ENCODE peak calls at places on chromosome 13, in nine cellular contexts. One of them, this sample, is unnamed.

GRCh38 chr13:44346534-44346933 is 27.1 kb upstream of the SERP2 start:
- DNase-seq in SW 1271: no peak
- DNase-seq in NB4: no peak
- DNase-seq in uterus: no peak
- DNase-seq in activated CD4-positive, alpha-beta T cell treated with anti-CD3 and anti-CD28 coated beads, Interleukin-2, amount 50 U/mL, for 48 hours: no peak
- DNase-seq in CD8-positive, alpha-beta memory T cell: no peak
- DNase-seq in stimulated activated CD4-positive, alpha-beta T cell treated with anti-CD3 and anti-CD28 coated beads, TNF-alpha, amount 100 ng/mL, for 48 hours: no peak
- DNase-seq in AG09309: no peak
- DNase-seq in effector memory CD4-positive, alpha-beta T cell: no peak
- DNase-seq in this sample: no peak

GRCh38 chr13:25908390-25908789 is 143.4 kb downstream of the SHISA2 start:
- DNase-seq in effector memory CD4-positive, alpha-beta T cell: no peak
- DNase-seq in stimulated activated CD4-positive, alpha-beta T cell treated with anti-CD3 and anti-CD28 coated beads, TNF-alpha, amount 100 ng/mL, for 48 hours: no peak
- DNase-seq in activated CD4-positive, alpha-beta T cell treated with anti-CD3 and anti-CD28 coated beads, Interleukin-2, amount 50 U/mL, for 48 hours: no peak
- DNase-seq in uterus: no peak
- DNase-seq in SW 1271: no peak
- DNase-seq in NB4: no peak
- DNase-seq in CD8-positive, alpha-beta memory T cell: no peak
- DNase-seq in AG09309: no peak
- DNase-seq in this sample: no peak

GRCh38 chr13:74301200-74302063 is 167.2 kb upstream of the KLF12 start:
- DNase-seq in AG09309: no peak
- DNase-seq in SW 1271: no peak
- DNase-seq in stimulated activated CD4-positive, alpha-beta T cell treated with anti-CD3 and anti-CD28 coated beads, TNF-alpha, amount 100 ng/mL, for 48 hours: no peak
- DNase-seq in NB4: no peak
- DNase-seq in uterus: no peak
- DNase-seq in effector memory CD4-positive, alpha-beta T cell: no peak
- DNase-seq in CD8-positive, alpha-beta memory T cell: no peak
- DNase-seq in activated CD4-positive, alpha-beta T cell treated with anti-CD3 and anti-CD28 coated beads, Interleukin-2, amount 50 U/mL, for 48 hours: no peak
- DNase-seq in this sample: no peak

GRCh38 chr13:31968473-31968872 is 63.1 kb upstream of the FRY start:
- DNase-seq in activated CD4-positive, alpha-beta T cell treated with anti-CD3 and anti-CD28 coated beads, Interleukin-2, amount 50 U/mL, for 48 hours: no peak
- DNase-seq in NB4: peak; percentile 63
- DNase-seq in SW 1271: no peak
- DNase-seq in CD8-positive, alpha-beta memory T cell: no peak
- DNase-seq in uterus: peak; percentile 24
- DNase-seq in effector memory CD4-positive, alpha-beta T cell: no peak
- DNase-seq in AG09309: no peak
- DNase-seq in stimulated activated CD4-positive, alpha-beta T cell treated with anti-CD3 and anti-CD28 coated beads, TNF-alpha, amount 100 ng/mL, for 48 hours: no peak
- DNase-seq in this sample: no peak

GRCh38 chr13:35923347-35923746 is 207.8 kb downstream of the DCLK1 start:
- DNase-seq in AG09309: no peak
- DNase-seq in effector memory CD4-positive, alpha-beta T cell: no peak
- DNase-seq in SW 1271: no peak
- DNase-seq in stimulated activated CD4-positive, alpha-beta T cell treated with anti-CD3 and anti-CD28 coated beads, TNF-alpha, amount 100 ng/mL, for 48 hours: no peak
- DNase-seq in NB4: no peak
- DNase-seq in uterus: no peak
- DNase-seq in activated CD4-positive, alpha-beta T cell treated with anti-CD3 and anti-CD28 coated beads, Interleukin-2, amount 50 U/mL, for 48 hours: no peak
- DNase-seq in CD8-positive, alpha-beta memory T cell: no peak
- DNase-seq in this sample: no peak

GRCh38 chr13:114339779-114340534 is 25.7 kb downstream of the CHAMP1 start:
- DNase-seq in effector memory CD4-positive, alpha-beta T cell: no peak
- DNase-seq in AG09309: no peak
- DNase-seq in stimulated activated CD4-positive, alpha-beta T cell treated with anti-CD3 and anti-CD28 coated beads, TNF-alpha, amount 100 ng/mL, for 48 hours: no peak
- DNase-seq in uterus: no peak
- DNase-seq in activated CD4-positive, alpha-beta T cell treated with anti-CD3 and anti-CD28 coated beads, Interleukin-2, amount 50 U/mL, for 48 hours: peak; percentile 43
- DNase-seq in NB4: peak; percentile 77
- DNase-seq in SW 1271: no peak
- DNase-seq in CD8-positive, alpha-beta memory T cell: peak; percentile 29
- DNase-seq in this sample: no peak

GRCh38 chr13:82717249-82717648 is 1165.0 kb downstream of the SLITRK1 start:
- DNase-seq in NB4: no peak
- DNase-seq in SW 1271: no peak
- DNase-seq in AG09309: peak; percentile 33
- DNase-seq in CD8-positive, alpha-beta memory T cell: no peak
- DNase-seq in activated CD4-positive, alpha-beta T cell treated with anti-CD3 and anti-CD28 coated beads, Interleukin-2, amount 50 U/mL, for 48 hours: no peak
- DNase-seq in uterus: no peak
- DNase-seq in effector memory CD4-positive, alpha-beta T cell: no peak
- DNase-seq in stimulated activated CD4-positive, alpha-beta T cell treated with anti-CD3 and anti-CD28 coated beads, TNF-alpha, amount 100 ng/mL, for 48 hours: no peak
- DNase-seq in this sample: no peak

GRCh38 chr13:18953139-18953930 is 228.3 kb downstream of the TUBA3C start:
- DNase-seq in CD8-positive, alpha-beta memory T cell: no peak
- DNase-seq in SW 1271: no peak
- DNase-seq in AG09309: no peak
- DNase-seq in stimulated activated CD4-positive, alpha-beta T cell treated with anti-CD3 and anti-CD28 coated beads, TNF-alpha, amount 100 ng/mL, for 48 hours: no peak
- DNase-seq in effector memory CD4-positive, alpha-beta T cell: no peak
- DNase-seq in activated CD4-positive, alpha-beta T cell treated with anti-CD3 and anti-CD28 coated beads, Interleukin-2, amount 50 U/mL, for 48 hours: no peak
- DNase-seq in uterus: no peak
- DNase-seq in NB4: no peak
- DNase-seq in this sample: no peak

GRCh38 chr13:90104764-90105163 is 1242.7 kb upstream of the MIR17HG start:
- DNase-seq in CD8-positive, alpha-beta memory T cell: no peak
- DNase-seq in NB4: no peak
- DNase-seq in effector memory CD4-positive, alpha-beta T cell: no peak
- DNase-seq in stimulated activated CD4-positive, alpha-beta T cell treated with anti-CD3 and anti-CD28 coated beads, TNF-alpha, amount 100 ng/mL, for 48 hours: no peak
- DNase-seq in SW 1271: no peak
- DNase-seq in uterus: no peak
- DNase-seq in AG09309: no peak
- DNase-seq in activated CD4-positive, alpha-beta T cell treated with anti-CD3 and anti-CD28 coated beads, Interleukin-2, amount 50 U/mL, for 48 hours: no peak
- DNase-seq in this sample: no peak

GRCh38 chr13:87311165-87311564 is 360.0 kb upstream of the SLITRK5 start:
- DNase-seq in CD8-positive, alpha-beta memory T cell: no peak
- DNase-seq in activated CD4-positive, alpha-beta T cell treated with anti-CD3 and anti-CD28 coated beads, Interleukin-2, amount 50 U/mL, for 48 hours: no peak
- DNase-seq in stimulated activated CD4-positive, alpha-beta T cell treated with anti-CD3 and anti-CD28 coated beads, TNF-alpha, amount 100 ng/mL, for 48 hours: no peak
- DNase-seq in effector memory CD4-positive, alpha-beta T cell: no peak
- DNase-seq in AG09309: no peak
- DNase-seq in NB4: no peak
- DNase-seq in uterus: no peak
- DNase-seq in SW 1271: no peak
- DNase-seq in this sample: no peak

GRCh38 chr13:45626731-45627374 is 11.3 kb upstream of the ERICH6B start:
- DNase-seq in AG09309: no peak
- DNase-seq in SW 1271: no peak
- DNase-seq in effector memory CD4-positive, alpha-beta T cell: no peak
- DNase-seq in CD8-positive, alpha-beta memory T cell: no peak
- DNase-seq in uterus: no peak
- DNase-seq in NB4: peak; percentile 72
- DNase-seq in activated CD4-positive, alpha-beta T cell treated with anti-CD3 and anti-CD28 coated beads, Interleukin-2, amount 50 U/mL, for 48 hours: no peak
- DNase-seq in stimulated activated CD4-positive, alpha-beta T cell treated with anti-CD3 and anti-CD28 coated beads, TNF-alpha, amount 100 ng/mL, for 48 hours: no peak
- DNase-seq in this sample: no peak

GRCh38 chr13:110474713-110475112 is 86.8 kb downstream of the RAB20 start:
- DNase-seq in NB4: no peak
- DNase-seq in CD8-positive, alpha-beta memory T cell: no peak
- DNase-seq in AG09309: no peak
- DNase-seq in activated CD4-positive, alpha-beta T cell treated with anti-CD3 and anti-CD28 coated beads, Interleukin-2, amount 50 U/mL, for 48 hours: no peak
- DNase-seq in uterus: no peak
- DNase-seq in stimulated activated CD4-positive, alpha-beta T cell treated with anti-CD3 and anti-CD28 coated beads, TNF-alpha, amount 100 ng/mL, for 48 hours: no peak
- DNase-seq in effector memory CD4-positive, alpha-beta T cell: no peak
- DNase-seq in SW 1271: no peak
- DNase-seq in this sample: no peak

GRCh38 chr13:41603917-41604316 is 146.6 kb downstream of the RGCC start:
- DNase-seq in uterus: no peak
- DNase-seq in NB4: peak; percentile 10
- DNase-seq in SW 1271: no peak
- DNase-seq in CD8-positive, alpha-beta memory T cell: no peak
- DNase-seq in effector memory CD4-positive, alpha-beta T cell: no peak
- DNase-seq in stimulated activated CD4-positive, alpha-beta T cell treated with anti-CD3 and anti-CD28 coated beads, TNF-alpha, amount 100 ng/mL, for 48 hours: no peak
- DNase-seq in AG09309: no peak
- DNase-seq in activated CD4-positive, alpha-beta T cell treated with anti-CD3 and anti-CD28 coated beads, Interleukin-2, amount 50 U/mL, for 48 hours: no peak
- DNase-seq in this sample: no peak

GRCh38 chr13:43390582-43390981 is 367.2 kb downstream of the DNAJC15 start:
- DNase-seq in stimulated activated CD4-positive, alpha-beta T cell treated with anti-CD3 and anti-CD28 coated beads, TNF-alpha, amount 100 ng/mL, for 48 hours: no peak
- DNase-seq in AG09309: no peak
- DNase-seq in effector memory CD4-positive, alpha-beta T cell: no peak
- DNase-seq in CD8-positive, alpha-beta memory T cell: no peak
- DNase-seq in NB4: no peak
- DNase-seq in activated CD4-positive, alpha-beta T cell treated with anti-CD3 and anti-CD28 coated beads, Interleukin-2, amount 50 U/mL, for 48 hours: no peak
- DNase-seq in SW 1271: no peak
- DNase-seq in uterus: no peak
- DNase-seq in this sample: no peak

GRCh38 chr13:109794095-109794494 is 7.7 kb upstream of the IRS2 start:
- DNase-seq in CD8-positive, alpha-beta memory T cell: no peak
- DNase-seq in stimulated activated CD4-positive, alpha-beta T cell treated with anti-CD3 and anti-CD28 coated beads, TNF-alpha, amount 100 ng/mL, for 48 hours: no peak
- DNase-seq in effector memory CD4-positive, alpha-beta T cell: no peak
- DNase-seq in uterus: no peak
- DNase-seq in SW 1271: no peak
- DNase-seq in NB4: no peak
- DNase-seq in AG09309: no peak
- DNase-seq in activated CD4-positive, alpha-beta T cell treated with anti-CD3 and anti-CD28 coated beads, Interleukin-2, amount 50 U/mL, for 48 hours: no peak
- DNase-seq in this sample: no peak

GRCh38 chr13:112446347-112446861 is 70.2 kb downstream of the SPACA7 start:
- DNase-seq in uterus: no peak
- DNase-seq in SW 1271: no peak
- DNase-seq in effector memory CD4-positive, alpha-beta T cell: no peak
- DNase-seq in stimulated activated CD4-positive, alpha-beta T cell treated with anti-CD3 and anti-CD28 coated beads, TNF-alpha, amount 100 ng/mL, for 48 hours: no peak
- DNase-seq in CD8-positive, alpha-beta memory T cell: no peak
- DNase-seq in NB4: peak; percentile 16
- DNase-seq in AG09309: no peak
- DNase-seq in activated CD4-positive, alpha-beta T cell treated with anti-CD3 and anti-CD28 coated beads, Interleukin-2, amount 50 U/mL, for 48 hours: no peak
- DNase-seq in this sample: no peak

GRCh38 chr13:40334616-40335015 is 331.8 kb downstream of the FOXO1 start:
- DNase-seq in AG09309: no peak
- DNase-seq in uterus: no peak
- DNase-seq in CD8-positive, alpha-beta memory T cell: no peak
- DNase-seq in activated CD4-positive, alpha-beta T cell treated with anti-CD3 and anti-CD28 coated beads, Interleukin-2, amount 50 U/mL, for 48 hours: no peak
- DNase-seq in SW 1271: no peak
- DNase-seq in stimulated activated CD4-positive, alpha-beta T cell treated with anti-CD3 and anti-CD28 coated beads, TNF-alpha, amount 100 ng/mL, for 48 hours: no peak
- DNase-seq in NB4: no peak
- DNase-seq in effector memory CD4-positive, alpha-beta T cell: no peak
- DNase-seq in this sample: no peak

GRCh38 chr13:49373699-49374098 is 70.2 kb downstream of the CAB39L start:
- DNase-seq in effector memory CD4-positive, alpha-beta T cell: no peak
- DNase-seq in SW 1271: no peak
- DNase-seq in CD8-positive, alpha-beta memory T cell: no peak
- DNase-seq in NB4: no peak
- DNase-seq in AG09309: no peak
- DNase-seq in activated CD4-positive, alpha-beta T cell treated with anti-CD3 and anti-CD28 coated beads, Interleukin-2, amount 50 U/mL, for 48 hours: no peak
- DNase-seq in uterus: no peak
- DNase-seq in stimulated activated CD4-positive, alpha-beta T cell treated with anti-CD3 and anti-CD28 coated beads, TNF-alpha, amount 100 ng/mL, for 48 hours: no peak
- DNase-seq in this sample: no peak

GRCh38 chr13:36834299-36834698 is 15.3 kb downstream of the RFXAP start:
- DNase-seq in activated CD4-positive, alpha-beta T cell treated with anti-CD3 and anti-CD28 coated beads, Interleukin-2, amount 50 U/mL, for 48 hours: no peak
- DNase-seq in CD8-positive, alpha-beta memory T cell: no peak
- DNase-seq in uterus: no peak
- DNase-seq in stimulated activated CD4-positive, alpha-beta T cell treated with anti-CD3 and anti-CD28 coated beads, TNF-alpha, amount 100 ng/mL, for 48 hours: no peak
- DNase-seq in AG09309: no peak
- DNase-seq in NB4: no peak
- DNase-seq in SW 1271: no peak
- DNase-seq in effector memory CD4-positive, alpha-beta T cell: no peak
- DNase-seq in this sample: no peak

GRCh38 chr13:40780822-40781401 is 8.5 kb upstream of the SLC25A15 start:
- DNase-seq in effector memory CD4-positive, alpha-beta T cell: no peak
- DNase-seq in NB4: peak; percentile 86
- DNase-seq in SW 1271: no peak
- DNase-seq in activated CD4-positive, alpha-beta T cell treated with anti-CD3 and anti-CD28 coated beads, Interleukin-2, amount 50 U/mL, for 48 hours: no peak
- DNase-seq in uterus: no peak
- DNase-seq in CD8-positive, alpha-beta memory T cell: no peak
- DNase-seq in AG09309: no peak
- DNase-seq in stimulated activated CD4-positive, alpha-beta T cell treated with anti-CD3 and anti-CD28 coated beads, TNF-alpha, amount 100 ng/mL, for 48 hours: no peak
- DNase-seq in this sample: no peak

GRCh38 chr13:78657699-78658629 is 991 bp downstream of the OBI1 start:
- DNase-seq in SW 1271: no peak
- DNase-seq in CD8-positive, alpha-beta memory T cell: no peak
- DNase-seq in AG09309: no peak
- DNase-seq in effector memory CD4-positive, alpha-beta T cell: no peak
- DNase-seq in stimulated activated CD4-positive, alpha-beta T cell treated with anti-CD3 and anti-CD28 coated beads, TNF-alpha, amount 100 ng/mL, for 48 hours: no peak
- DNase-seq in uterus: no peak
- DNase-seq in NB4: peak; percentile 33
- DNase-seq in activated CD4-positive, alpha-beta T cell treated with anti-CD3 and anti-CD28 coated beads, Interleukin-2, amount 50 U/mL, for 48 hours: no peak
- DNase-seq in this sample: no peak

GRCh38 chr13:27079421-27079958 is 92.1 kb downstream of the USP12 start:
- DNase-seq in AG09309: peak; percentile 86
- DNase-seq in uterus: no peak
- DNase-seq in stimulated activated CD4-positive, alpha-beta T cell treated with anti-CD3 and anti-CD28 coated beads, TNF-alpha, amount 100 ng/mL, for 48 hours: no peak
- DNase-seq in CD8-positive, alpha-beta memory T cell: no peak
- DNase-seq in effector memory CD4-positive, alpha-beta T cell: no peak
- DNase-seq in activated CD4-positive, alpha-beta T cell treated with anti-CD3 and anti-CD28 coated beads, Interleukin-2, amount 50 U/mL, for 48 hours: no peak
- DNase-seq in NB4: peak; percentile 39
- DNase-seq in SW 1271: no peak
- DNase-seq in this sample: no peak

GRCh38 chr13:41811588-41812021 is 149.3 kb downstream of the VWA8 start:
- DNase-seq in CD8-positive, alpha-beta memory T cell: no peak
- DNase-seq in uterus: no peak
- DNase-seq in SW 1271: no peak
- DNase-seq in AG09309: no peak
- DNase-seq in stimulated activated CD4-positive, alpha-beta T cell treated with anti-CD3 and anti-CD28 coated beads, TNF-alpha, amount 100 ng/mL, for 48 hours: no peak
- DNase-seq in effector memory CD4-positive, alpha-beta T cell: no peak
- DNase-seq in activated CD4-positive, alpha-beta T cell treated with anti-CD3 and anti-CD28 coated beads, Interleukin-2, amount 50 U/mL, for 48 hours: no peak
- DNase-seq in NB4: no peak
- DNase-seq in this sample: no peak

GRCh38 chr13:28850226-28850625 is 30.1 kb downstream of the MTUS2 start:
- DNase-seq in CD8-positive, alpha-beta memory T cell: no peak
- DNase-seq in AG09309: no peak
- DNase-seq in uterus: no peak
- DNase-seq in stimulated activated CD4-positive, alpha-beta T cell treated with anti-CD3 and anti-CD28 coated beads, TNF-alpha, amount 100 ng/mL, for 48 hours: no peak
- DNase-seq in activated CD4-positive, alpha-beta T cell treated with anti-CD3 and anti-CD28 coated beads, Interleukin-2, amount 50 U/mL, for 48 hours: no peak
- DNase-seq in SW 1271: no peak
- DNase-seq in effector memory CD4-positive, alpha-beta T cell: no peak
- DNase-seq in NB4: no peak
- DNase-seq in this sample: no peak

GRCh38 chr13:80262051-80262695 is 78.8 kb downstream of the SPRY2 start:
- DNase-seq in activated CD4-positive, alpha-beta T cell treated with anti-CD3 and anti-CD28 coated beads, Interleukin-2, amount 50 U/mL, for 48 hours: no peak
- DNase-seq in uterus: no peak
- DNase-seq in effector memory CD4-positive, alpha-beta T cell: no peak
- DNase-seq in CD8-positive, alpha-beta memory T cell: no peak
- DNase-seq in NB4: peak; percentile 4
- DNase-seq in AG09309: no peak
- DNase-seq in stimulated activated CD4-positive, alpha-beta T cell treated with anti-CD3 and anti-CD28 coated beads, TNF-alpha, amount 100 ng/mL, for 48 hours: no peak
- DNase-seq in SW 1271: no peak
- DNase-seq in this sample: no peak

GRCh38 chr13:83274679-83275078 is 607.6 kb downstream of the SLITRK1 start:
- DNase-seq in NB4: no peak
- DNase-seq in uterus: no peak
- DNase-seq in activated CD4-positive, alpha-beta T cell treated with anti-CD3 and anti-CD28 coated beads, Interleukin-2, amount 50 U/mL, for 48 hours: no peak
- DNase-seq in effector memory CD4-positive, alpha-beta T cell: no peak
- DNase-seq in SW 1271: no peak
- DNase-seq in AG09309: no peak
- DNase-seq in stimulated activated CD4-positive, alpha-beta T cell treated with anti-CD3 and anti-CD28 coated beads, TNF-alpha, amount 100 ng/mL, for 48 hours: no peak
- DNase-seq in CD8-positive, alpha-beta memory T cell: no peak
- DNase-seq in this sample: no peak

This sample was measured in T-helper 17 cell.